ENCODE peak calls at places on chromosomes 3 and 15, in six cellular contexts. M is MM.1S, T is neural progenitor cell, K is PC-3, G is hepatocyte, Y is GM23338. A is an unnamed sample.

GRCh38 chr3:142501004-142501926 is 53.4 kb upstream of the XRN1 start:
- DNase-seq in M (no peak), T (no peak), K (peak), G (peak), Y (no peak), A (no peak)

GRCh38 chr3:81395739-81396138 is 365.7 kb downstream of the GBE1 start:
- DNase-seq in M (no peak), T (peak), K (no peak), G (peak), Y (peak), A (no peak)

GRCh38 chr3:133527306-133527705 is 46.2 kb upstream of the CDV3 start:
- DNase-seq in M (no peak), T (no peak), K (peak), G (peak), Y (no peak), A (no peak)

GRCh38 chr3:100682056-100682853 is 27.0 kb upstream of the TFG start:
- DNase-seq in M (no peak), T (no peak), K (no peak), G (no peak), Y (peak), A (no peak)

GRCh38 chr15:64134322-64134829 is 17.2 kb upstream of the SNX22 start:
- DNase-seq in M (no peak), T (no peak), K (peak), G (no peak), Y (no peak), A (no peak)

GRCh38 chr3:194344012-194344411 is 7.1 kb downstream of the CPN2 start:
- DNase-seq in M (peak), T (peak), K (peak), G (peak), Y (peak), A (peak)

GRCh38 chr3:98779936-98780335 is 16.8 kb downstream of the ST3GAL6 start:
- DNase-seq in M (no peak), T (no peak), K (no peak), G (no peak), Y (no peak), A (no peak)

GRCh38 chr15:75554717-75555116 is 24.4 kb downstream of the PTPN9 start:
- DNase-seq in M (no peak), T (peak), K (no peak), G (no peak), Y (no peak), A (no peak)

GRCh38 chr3:87225659-87226058 is 1.4 kb upstream of the CHMP2B start:
- DNase-seq in M (no peak), T (no peak), K (no peak), G (no peak), Y (no peak), A (no peak)

GRCh38 chr3:72158639-72159005 is 373.7 kb upstream of the PROK2 start:
- DNase-seq in M (no peak), T (no peak), K (no peak), G (no peak), Y (no peak), A (no peak)

GRCh38 chr3:29408676-29409075 is 127.8 kb downstream of the RBMS3 start:
- DNase-seq in M (no peak), T (no peak), K (no peak), G (no peak), Y (no peak), A (no peak)

GRCh38 chr3:29409409-29409808 is 128.5 kb downstream of the RBMS3 start:
- DNase-seq in M (no peak), T (no peak), K (no peak), G (no peak), Y (no peak), A (no peak)

GRCh38 chr3:29410660-29411405 is 130.0 kb downstream of the RBMS3 start:
- DNase-seq in M (no peak), T (no peak), K (no peak), G (no peak), Y (no peak), A (peak)

GRCh38 chr3:29412117-29412516 is 131.2 kb downstream of the RBMS3 start:
- DNase-seq in M (peak), T (no peak), K (no peak), G (no peak), Y (no peak), A (peak)

DNA sequence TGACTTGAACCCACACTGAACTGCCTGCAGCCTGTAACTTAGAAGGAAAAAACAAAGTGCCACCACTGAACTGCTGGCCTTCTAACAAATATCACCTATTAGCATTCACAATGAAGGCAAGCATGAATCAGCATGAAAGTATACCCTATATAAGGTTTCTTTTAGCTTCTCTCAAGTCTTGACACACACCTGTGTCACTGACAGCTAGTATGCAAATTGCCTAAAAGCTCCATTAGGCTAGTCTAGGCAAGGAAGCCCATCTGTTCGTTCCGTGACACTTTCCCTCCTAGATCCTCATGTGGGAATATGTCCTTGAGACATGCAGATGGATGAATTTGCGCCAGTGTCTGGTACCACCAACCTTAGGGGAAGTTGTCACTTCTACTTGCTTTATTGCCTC is 129.3 kb downstream of the RBMS3 start:
- DNase-seq in M (peak), T (no peak), K (no peak), G (no peak), Y (no peak), A (peak)
- TF ChIP-seq CTCF in M (no peak), T (no peak), K (no peak), G (no peak), Y (no peak), A (no peak)

DNA sequence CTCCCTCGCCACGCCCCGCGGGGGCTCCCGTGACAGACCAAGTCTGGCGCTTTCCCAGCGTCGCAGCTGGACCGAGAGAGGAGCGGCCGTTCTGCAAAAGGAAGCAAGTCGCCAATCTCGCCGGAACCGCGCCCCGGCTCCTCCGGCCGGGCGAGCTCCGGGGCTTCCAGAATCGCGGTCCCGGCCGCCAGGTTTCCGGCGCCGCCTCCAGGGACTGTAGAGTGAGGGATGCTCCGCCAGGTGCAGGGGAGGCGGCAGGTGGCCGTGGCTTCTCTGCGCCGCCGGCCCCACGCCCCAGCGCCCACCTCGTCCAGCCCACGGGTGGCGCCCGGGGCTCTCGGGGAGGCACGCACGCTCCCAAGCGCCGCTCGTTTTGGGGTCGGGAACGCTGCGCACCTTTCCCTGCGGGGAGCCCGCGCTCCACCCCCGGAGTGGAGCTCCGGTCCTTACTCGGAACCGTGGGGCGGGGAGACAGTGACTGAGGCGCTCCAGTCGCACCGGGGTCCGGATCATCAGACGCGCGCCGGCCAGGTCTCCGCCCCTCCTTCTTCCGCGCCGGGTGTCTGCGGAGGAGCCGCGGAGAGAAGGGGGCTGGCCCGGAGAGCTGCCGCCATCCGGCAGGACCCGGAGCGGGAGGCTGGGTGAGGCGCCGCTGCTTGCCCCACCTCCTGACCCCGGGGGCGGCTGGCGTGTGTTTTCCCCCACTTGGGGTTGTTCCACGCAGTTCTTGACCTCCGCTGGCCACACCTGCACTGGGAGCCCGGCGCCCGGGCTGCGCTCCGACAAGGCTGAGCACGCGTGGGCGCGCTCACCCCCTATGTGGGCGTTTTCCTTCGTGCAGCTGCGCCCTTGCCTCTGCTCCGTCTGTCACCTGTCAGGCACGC is at the start of gene MCF2L2:
- DNase-seq in M (peak), T (peak), K (peak), G (peak), Y (peak), A (peak)
- TF ChIP-seq EZH2phosphoT487 in M (no peak), T (peak), K (no peak), G (no peak), Y (no peak), A (no peak)

DNA sequence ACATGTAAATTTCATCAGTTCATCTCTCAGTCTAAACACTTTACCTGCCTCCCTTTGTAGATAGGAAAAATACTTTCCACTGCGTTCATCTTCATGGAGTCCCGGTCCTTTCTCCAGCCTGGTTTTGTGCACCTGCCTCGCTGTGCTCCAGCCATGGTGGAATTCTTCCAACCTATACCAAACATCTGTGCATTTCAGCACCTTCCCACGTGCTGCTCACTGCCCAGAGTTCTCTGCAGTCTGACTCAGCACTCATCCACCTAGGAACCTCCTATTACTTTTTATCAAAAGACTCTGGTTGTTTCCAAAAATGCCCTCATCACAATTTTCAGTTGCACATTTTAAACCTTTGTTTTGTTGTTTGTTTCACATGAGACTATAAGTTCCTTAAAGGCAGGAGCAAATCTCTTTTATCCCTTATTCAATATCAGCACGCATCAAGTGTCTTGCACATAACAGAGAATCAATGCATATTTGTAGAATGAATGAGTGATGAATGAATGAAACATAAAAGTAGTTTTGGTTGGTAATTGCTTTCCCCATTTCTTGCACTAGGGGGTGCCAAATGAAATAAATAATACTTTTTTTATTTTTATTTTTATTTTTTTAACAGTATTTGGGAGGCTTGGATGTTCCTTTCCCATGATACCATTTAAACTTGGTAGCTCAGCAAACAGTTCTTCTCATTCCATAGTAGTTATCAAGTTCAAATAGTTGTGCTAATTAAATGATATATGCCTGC is 30.2 kb upstream of the ADAMTS9 start:
- DNase-seq in M (no peak), T (no peak), K (peak), G (no peak), Y (peak), A (no peak)
- TF ChIP-seq CTCF in M (peak), T (peak), K (no peak), G (peak), Y (no peak), A (peak)

GRCh38 chr3:188266581-188267274 is 112.8 kb downstream of the LPP start:
- DNase-seq in M (no peak), T (no peak), K (peak), G (peak), Y (no peak), A (no peak)
- TF ChIP-seq EZH2phosphoT487 in M (no peak), T (no peak), K (no peak), G (no peak), Y (no peak), A (no peak)

GRCh38 chr3:153305189-153305588 is 143.2 kb downstream of the RAP2B start:
- DNase-seq in M (no peak), T (no peak), K (peak), G (peak), Y (no peak), A (no peak)
- TF ChIP-seq CTCF in M (no peak), T (no peak), K (no peak), G (no peak), Y (no peak), A (no peak)